ENCODE peak calls at places on chromosomes 6 and 20, in four cellular contexts. K is effector memory CD4-positive, alpha-beta T cell; D is colonic mucosa; L is neuronal stem cell. V is an unnamed sample.

GRCh38 chr6:145544031-145544430 is 191.3 kb downstream of the EPM2A start:
- DNase-seq in L (no peak), D (no peak), K (no peak), V (no peak)

GRCh38 chr6:56357616-56358373 is 110.4 kb upstream of the COL21A1 start:
- DNase-seq in L (no peak), K (no peak), D (no peak), V (no peak)

GRCh38 chr6:107679457-107679856 is 144.7 kb downstream of the SCML4 start:
- DNase-seq in K (no peak), D (no peak), L (no peak), V (no peak)

GRCh38 chr20:62272200-62272599 is 30.6 kb upstream of the ADRM1 start:
- DNase-seq in D (no peak), K (no peak), L (no peak), V (no peak)

GRCh38 chr6:138690975-138691594 is 82.5 kb upstream of the CCDC28A start:
- DNase-seq in L (no peak), K (no peak), D (no peak), V (no peak)

GRCh38 chr6:24228681-24229255 is 102.8 kb downstream of the NRSN1 start:
- DNase-seq in D (no peak), K (no peak), L (no peak), V (no peak)

GRCh38 chr6:75386050-75386770 is 101.6 kb upstream of the TMEM30A start:
- DNase-seq in L (no peak), K (no peak), D (no peak), V (no peak)

GRCh38 chr6:14763616-14764015 is 482.3 kb upstream of the JARID2 start:
- DNase-seq in K (no peak), L (no peak), D (no peak), V (no peak)

GRCh38 chr20:49928411-49929141 is 7.6 kb upstream of the RNF114 start:
- DNase-seq in L (peak), D (peak), K (peak), V (peak)

GRCh38 chr20:36628076-36628475 is 17.9 kb downstream of the SLA2 start:
- DNase-seq in L (no peak), K (no peak), D (no peak), V (no peak)

GRCh38 chr20:36623444-36623843 is 17.9 kb downstream of the RAB5IF start:
- DNase-seq in D (no peak), L (no peak), K (no peak), V (no peak)

GRCh38 chr20:36620917-36621316 is 15.3 kb downstream of the RAB5IF start:
- DNase-seq in K (no peak), D (no peak), L (no peak), V (no peak)

GRCh38 chr20:36624925-36625324 is 19.3 kb downstream of the RAB5IF start:
- DNase-seq in K (no peak), D (no peak), L (no peak), V (no peak)

DNA sequence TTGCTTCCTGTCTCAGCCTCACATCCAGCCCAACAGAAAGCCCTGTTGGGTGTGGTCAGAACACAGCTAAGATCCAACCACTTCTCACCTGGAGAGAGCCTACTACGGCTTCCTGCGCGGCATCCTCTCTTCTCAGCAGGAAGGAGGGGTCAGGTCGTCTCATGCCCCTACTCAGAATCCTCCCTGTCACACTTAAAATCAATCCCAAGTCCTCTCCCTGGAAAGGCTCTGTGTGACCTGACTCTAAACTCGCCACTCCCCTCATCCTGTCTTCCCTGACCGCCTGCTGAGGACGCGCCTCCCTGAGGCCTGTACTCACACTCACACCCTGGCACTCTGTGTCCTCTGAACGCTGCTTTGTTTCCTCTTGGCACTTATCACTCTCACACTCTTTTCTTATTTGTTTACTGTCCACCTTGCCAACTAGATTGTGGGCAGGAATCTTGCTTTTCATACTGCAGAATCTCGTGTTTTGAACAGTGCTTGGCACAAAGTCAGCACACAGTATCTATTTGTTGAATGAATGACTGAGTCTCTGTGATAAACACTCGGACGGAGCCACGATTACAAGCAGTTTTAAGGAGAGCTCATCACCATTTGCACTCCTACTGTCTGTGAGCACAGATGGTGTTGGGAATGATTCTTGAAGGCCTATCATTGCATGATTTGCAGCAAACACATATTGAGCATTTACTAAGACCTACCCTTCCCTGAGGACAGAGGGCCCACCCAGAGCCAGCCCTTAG is 18.7 kb downstream of the RAB5IF start:
- DNase-seq in L (no peak), D (peak), K (no peak), V (peak)
- H3K4me3 ChIP-seq in L (no peak), D (no peak), K (no peak), V (no peak)

GRCh38 chr6:89413006-89413400 is 930 bp upstream of the RRAGD start:
- DNase-seq in K (no peak), D (no peak), L (no peak), V (no peak)
- H3K4me3 ChIP-seq in K (peak), D (peak), L (peak), V (peak)

GRCh38 chr6:142462260-142462659 is 160.5 kb downstream of the ADGRG6 start:
- DNase-seq in K (no peak), D (no peak), L (no peak), V (no peak)
- H3K4me3 ChIP-seq in K (no peak), D (no peak), L (no peak), V (no peak)

GRCh38 chr6:73696990-73697651 is 1.1 kb downstream of the CD109 start:
- DNase-seq in D (no peak), L (no peak), K (no peak), V (no peak)
- H3K4me3 ChIP-seq in D (no peak), L (no peak), K (no peak), V (no peak)

GRCh38 chr6:44135173-44135748 is 7.9 kb downstream of the TMEM63B start:
- DNase-seq in L (no peak), K (no peak), D (no peak), V (no peak)

GRCh38 chr6:44133981-44134711 is 6.8 kb downstream of the TMEM63B start:
- DNase-seq in K (no peak), L (no peak), D (no peak), V (no peak)

GRCh38 chr6:44131880-44132279 is 4.5 kb downstream of the TMEM63B start:
- DNase-seq in D (peak), K (no peak), L (no peak), V (no peak)

GRCh38 chr6:44132476-44132875 is 5.1 kb downstream of the TMEM63B start:
- DNase-seq in D (peak), K (no peak), L (no peak), V (no peak)

GRCh38 chr6:44133003-44133931 is 5.9 kb downstream of the TMEM63B start:
- DNase-seq in K (no peak), D (peak), L (peak), V (no peak)
- H3K4me3 ChIP-seq in K (no peak), D (no peak), L (peak), V (no peak)

DNA sequence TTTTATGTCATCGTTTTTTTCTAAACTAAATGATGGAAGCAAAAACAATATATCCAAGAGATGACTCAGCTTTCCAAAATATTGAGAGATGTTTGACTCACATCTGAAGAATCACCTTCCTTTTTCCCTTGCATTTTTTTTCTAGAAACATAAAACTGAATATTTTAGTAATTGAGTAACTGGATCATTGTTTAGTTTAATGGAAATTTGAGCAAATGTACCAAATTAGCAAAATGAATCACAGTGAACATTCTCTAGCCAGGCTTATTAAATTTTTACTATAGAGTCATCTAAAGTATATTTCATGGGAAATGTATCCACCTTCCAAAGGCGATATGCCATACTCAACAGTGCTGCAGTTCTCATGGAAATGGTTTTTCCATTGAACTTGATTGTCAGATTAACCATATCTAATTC is 145.5 kb downstream of the TENT5A start:
- DNase-seq in L (no peak), K (no peak), D (no peak), V (no peak)
- H3K4me3 ChIP-seq in L (no peak), K (no peak), D (no peak), V (no peak)

GRCh38 chr20:36092424-36093024 is 62.0 kb upstream of the EPB41L1 start:
- DNase-seq in L (peak), D (no peak), K (no peak), V (peak)

GRCh38 chr20:36093025-36093803 is 61.3 kb upstream of the EPB41L1 start:
- DNase-seq in K (no peak), D (peak), L (no peak), V (peak)

GRCh38 chr20:36093804-36094145 is 60.8 kb upstream of the EPB41L1 start:
- DNase-seq in L (no peak), D (no peak), K (no peak), V (no peak)

GRCh38 chr20:36096404-36096799 is 58.1 kb upstream of the EPB41L1 start:
- DNase-seq in K (no peak), L (no peak), D (no peak), V (no peak)

DNA sequence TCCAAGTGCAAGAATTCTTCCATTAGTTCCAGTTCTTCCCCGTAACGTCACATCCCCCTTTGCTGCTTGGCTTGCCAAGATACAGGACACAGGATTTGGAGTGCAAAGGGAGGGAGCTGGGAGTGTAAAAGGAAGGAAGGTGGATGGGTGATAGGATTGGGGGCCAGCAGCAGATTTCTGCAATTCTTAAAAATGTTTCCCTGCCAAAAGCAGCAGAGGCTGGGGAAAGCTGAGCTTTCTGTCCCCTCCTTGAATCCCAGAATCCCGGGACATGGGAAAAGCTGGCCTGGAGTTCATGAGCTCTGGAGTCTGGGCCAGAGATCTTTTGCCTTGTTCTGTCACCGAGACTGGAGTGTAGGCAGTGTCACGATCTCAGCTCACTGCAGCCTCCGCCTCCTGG is 60.0 kb upstream of the EPB41L1 start:
- DNase-seq in L (no peak), K (no peak), D (peak), V (no peak)
- H3K4me3 ChIP-seq in L (peak), K (no peak), D (no peak), V (no peak)

GRCh38 chr20:43508604-43509040 is 1.1 kb downstream of the L3MBTL1 start:
- DNase-seq in D (no peak), L (no peak), K (no peak), V (no peak)
- H3K4me3 ChIP-seq in D (no peak), L (no peak), K (peak), V (no peak)

GRCh38 chr20:1893721-1894470 is 1.3 kb upstream of the SIRPA start:
- DNase-seq in K (no peak), D (peak), L (no peak), V (peak)

GRCh38 chr20:1896859-1897258 is 1.7 kb downstream of the SIRPA start:
- DNase-seq in L (no peak), K (no peak), D (no peak), V (no peak)

GRCh38 chr20:1894951-1895673 is at the start of gene SIRPA:
- DNase-seq in D (peak), L (peak), K (no peak), V (peak)

GRCh38 chr20:1895674-1896496 is 678 bp downstream of the SIRPA start:
- DNase-seq in D (peak), L (no peak), K (no peak), V (no peak)

DNA sequence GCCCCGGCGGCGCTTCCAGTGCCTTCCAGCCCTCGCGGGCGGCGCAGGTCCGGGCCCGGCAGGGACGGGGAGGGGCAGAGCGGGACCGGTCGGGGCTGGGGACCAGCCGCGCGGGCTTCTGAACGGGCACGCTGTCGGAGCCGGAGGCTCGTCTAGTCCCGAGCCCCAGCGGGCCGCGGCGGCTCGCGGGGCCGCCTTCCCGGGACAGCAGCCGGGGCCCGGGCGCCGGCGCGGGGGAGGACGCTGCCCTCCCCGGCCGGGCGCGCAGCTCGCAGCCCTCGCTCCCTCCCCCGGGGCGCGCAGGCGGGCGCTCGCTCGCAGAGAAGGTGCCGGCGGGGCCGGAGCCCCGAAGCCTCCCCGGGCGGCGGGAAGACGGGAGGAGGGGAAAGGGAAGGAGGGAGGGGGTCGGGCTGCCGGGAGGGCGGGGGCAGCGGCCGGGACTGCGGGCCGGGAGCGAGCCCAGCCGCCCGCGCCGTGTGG is 696 bp upstream of the SIRPA start:
- DNase-seq in K (no peak), L (peak), D (peak), V (peak)
- H3K4me3 ChIP-seq in K (peak), L (peak), D (peak), V (peak)

GRCh38 chr6:148682252-148682651 is 64.6 kb upstream of the UST start:
- DNase-seq in D (no peak), L (no peak), K (no peak), V (no peak)
- H3K4me3 ChIP-seq in D (no peak), L (no peak), K (no peak), V (no peak)